ENCODE peak calls at places on chromosome 13, in five cellular contexts. A, F, E, Z and X are unnamed samples.
A peak's percentile ranks its signal among the peaks of the same experiment; 100 is the strongest.

GRCh38 chr13:107203146-107203847 is 635.4 kb upstream of the ARGLU1 start:
- DNase-seq in Z (no peak), F (peak; percentile 56), E (no peak), A (peak; percentile 9), X (peak; percentile 0)

GRCh38 chr13:76647550-76647949 is 238.7 kb downstream of the KCTD12 start:
- DNase-seq in F (no peak), A (no peak), E (no peak), Z (no peak), X (no peak)

GRCh38 chr13:33918199-33918932 is 100.4 kb downstream of the RFC3 start:
- DNase-seq in F (peak; percentile 85), E (peak; percentile 12), Z (no peak), A (peak; percentile 87), X (peak; percentile 85)

GRCh38 chr13:23558675-23559536 is 11.3 kb upstream of the TNFRSF19 start:
- DNase-seq in E (peak; percentile 69), F (peak; percentile 98), Z (no peak), A (peak; percentile 92), X (peak; percentile 93)

GRCh38 chr13:95301135-95301946 is at the start of gene ABCC4:
- DNase-seq in F (peak; percentile 73), E (peak; percentile 69), Z (peak; percentile 58), A (peak; percentile 68), X (peak; percentile 66)

GRCh38 chr13:113406321-113407102 is 42.6 kb upstream of the GRTP1 start:
- DNase-seq in E (no peak), A (no peak), F (no peak), Z (peak; percentile 23), X (no peak)

GRCh38 chr13:104522235-104523072 is 1456.2 kb upstream of the SLC10A2 start:
- DNase-seq in A (no peak), F (no peak), E (no peak), Z (no peak), X (no peak)

GRCh38 chr13:107351305-107351704 is 783.4 kb upstream of the ARGLU1 start:
- DNase-seq in Z (no peak), F (peak; percentile 73), E (no peak), A (peak; percentile 19), X (peak; percentile 28)

GRCh38 chr13:97640236-97640635 is 206.3 kb downstream of the RAP2A start:
- DNase-seq in A (no peak), Z (no peak), E (no peak), F (no peak), X (no peak)

GRCh38 chr13:32537580-32538233 is 888 bp downstream of the N4BP2L2 start:
- DNase-seq in F (peak; percentile 19), E (peak; percentile 39), Z (peak; percentile 43), A (peak; percentile 16), X (peak; percentile 26)

GRCh38 chr13:32047088-32047487 is 15.5 kb downstream of the FRY start:
- DNase-seq in E (no peak), A (no peak), F (no peak), Z (no peak), X (no peak)

GRCh38 chr13:34207872-34208271 is 389.9 kb downstream of the RFC3 start:
- DNase-seq in F (peak; percentile 59), A (peak; percentile 39), E (no peak), Z (no peak), X (peak; percentile 25)

GRCh38 chr13:27483421-27483820 is 33.1 kb upstream of the MTIF3 start:
- DNase-seq in E (no peak), F (no peak), A (no peak), Z (no peak), X (no peak)

GRCh38 chr13:107379398-107380155 is 811.6 kb upstream of the ARGLU1 start:
- DNase-seq in F (no peak), A (no peak), Z (no peak), E (no peak), X (no peak)

GRCh38 chr13:35791191-35791902 is 314.9 kb upstream of the MAB21L1 start:
- DNase-seq in Z (no peak), A (peak; percentile 54), F (peak; percentile 84), E (no peak), X (peak; percentile 68)

GRCh38 chr13:110436786-110437370 is 124.6 kb downstream of the RAB20 start:
- DNase-seq in A (no peak), Z (no peak), F (no peak), E (no peak), X (no peak)

GRCh38 chr13:73599232-73600128 is 534.7 kb downstream of the KLF12 start:
- DNase-seq in Z (no peak), E (no peak), F (no peak), A (no peak), X (no peak)

GRCh38 chr13:103884139-103884723 is 818.0 kb upstream of the SLC10A2 start:
- DNase-seq in E (no peak), F (no peak), Z (no peak), A (no peak), X (no peak)

GRCh38 chr13:97145057-97145456 is 77.1 kb upstream of the MBNL2 start:
- DNase-seq in E (no peak), F (no peak), Z (no peak), A (no peak), X (no peak)

GRCh38 chr13:44989941-44990340 is 603 bp downstream of the GPALPP1 start:
- DNase-seq in Z (no peak), F (no peak), E (no peak), A (peak; percentile 18), X (no peak)

GRCh38 chr13:33006646-33007045 is 9.6 kb upstream of the KL start:
- DNase-seq in F (no peak), Z (no peak), E (no peak), A (no peak), X (no peak)

GRCh38 chr13:67075239-67075638 is 154.9 kb downstream of the PCDH9 start:
- DNase-seq in E (no peak), F (peak; percentile 62), Z (no peak), A (peak; percentile 38), X (peak; percentile 52)

GRCh38 chr13:73737214-73737613 is 397.0 kb downstream of the KLF12 start:
- DNase-seq in A (no peak), F (no peak), E (no peak), Z (no peak), X (no peak)

GRCh38 chr13:98172570-98173405 is 4.3 kb downstream of the RNF113B start:
- DNase-seq in Z (no peak), A (peak; percentile 49), F (peak; percentile 65), E (no peak), X (peak; percentile 41)

GRCh38 chr13:97367016-97367415 is 67.0 kb upstream of the RAP2A start:
- DNase-seq in F (no peak), E (no peak), Z (no peak), A (peak; percentile 79), X (no peak)

GRCh38 chr13:21831654-21832324 is 160.9 kb downstream of the FGF9 start:
- DNase-seq in A (no peak), Z (no peak), F (no peak), E (no peak), X (no peak)

GRCh38 chr13:110232756-110233155 is 74.2 kb downstream of the COL4A1 start:
- DNase-seq in Z (no peak), E (no peak), A (peak; percentile 82), F (peak; percentile 91), X (no peak)

DNA sequence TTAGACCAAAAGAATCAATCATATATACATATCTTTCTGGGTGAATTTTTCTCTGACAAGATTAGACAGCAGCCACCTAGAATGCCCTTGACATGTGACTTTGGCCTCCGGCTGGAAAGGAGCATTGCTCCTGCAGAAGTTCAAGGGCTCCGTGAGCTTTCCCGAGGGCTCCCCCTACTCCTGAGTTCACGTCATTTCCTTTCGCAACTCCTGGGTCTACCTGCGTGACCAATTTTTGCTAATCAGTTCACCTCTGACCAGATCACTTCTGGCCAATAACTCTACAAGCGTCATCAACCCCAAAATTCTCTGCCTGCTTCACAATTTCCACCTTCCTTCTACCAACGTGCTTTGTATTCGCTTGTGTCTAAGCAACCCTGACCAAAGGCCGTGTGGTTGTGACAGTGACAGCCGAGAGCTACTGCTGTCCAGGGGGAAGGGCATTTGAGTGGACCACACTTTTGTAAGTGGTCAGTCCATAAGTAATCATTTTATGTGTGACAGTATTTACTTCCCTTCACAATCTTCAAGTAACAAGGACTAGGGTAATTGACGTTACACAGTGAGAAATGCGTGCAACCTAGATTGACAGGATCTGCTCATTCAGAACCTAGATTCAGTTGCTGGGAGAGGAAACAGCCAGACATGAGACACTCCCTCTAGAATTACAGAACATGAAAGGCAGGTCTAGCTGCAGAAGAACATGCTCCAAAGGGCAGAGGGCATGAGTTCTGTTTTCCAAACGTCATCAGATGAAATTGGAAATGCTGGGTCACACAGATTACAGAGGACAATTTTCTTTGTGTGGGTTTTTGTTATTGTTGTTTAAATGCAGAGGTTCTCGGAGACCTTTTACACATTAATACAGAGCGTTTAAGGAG is 145.9 kb upstream of the SPACA7 start:
- DNase-seq in F (no peak), A (no peak), Z (no peak), E (no peak), X (no peak)
- TF ChIP-seq CTCF in F (no peak), A (no peak), Z (no peak), E (no peak), X (no peak)

DNA sequence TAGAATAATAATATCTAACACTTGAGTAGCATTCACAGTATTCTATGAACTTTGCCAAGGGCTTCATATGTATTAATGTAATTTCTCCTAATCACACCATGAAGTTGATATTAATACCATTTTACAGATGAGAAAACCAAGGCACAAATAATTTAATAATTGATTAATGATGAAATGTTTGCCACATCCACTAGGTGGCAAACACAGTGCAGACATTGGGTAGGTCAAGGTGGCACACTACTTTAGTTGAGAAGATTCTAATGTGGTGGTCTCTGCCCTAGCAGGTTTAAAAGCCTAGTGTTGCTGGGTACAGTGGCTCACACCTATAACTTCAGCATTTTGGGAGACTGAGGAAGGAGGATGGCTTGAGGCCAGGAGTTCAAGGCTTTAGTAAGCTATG is 412.4 kb downstream of the SUCLA2 start:
- DNase-seq in A (no peak), E (no peak), F (no peak), Z (no peak), X (no peak)
- TF ChIP-seq CTCF in A (no peak), E (peak; percentile 10), F (peak; percentile 7), Z (no peak), X (no peak)

DNA sequence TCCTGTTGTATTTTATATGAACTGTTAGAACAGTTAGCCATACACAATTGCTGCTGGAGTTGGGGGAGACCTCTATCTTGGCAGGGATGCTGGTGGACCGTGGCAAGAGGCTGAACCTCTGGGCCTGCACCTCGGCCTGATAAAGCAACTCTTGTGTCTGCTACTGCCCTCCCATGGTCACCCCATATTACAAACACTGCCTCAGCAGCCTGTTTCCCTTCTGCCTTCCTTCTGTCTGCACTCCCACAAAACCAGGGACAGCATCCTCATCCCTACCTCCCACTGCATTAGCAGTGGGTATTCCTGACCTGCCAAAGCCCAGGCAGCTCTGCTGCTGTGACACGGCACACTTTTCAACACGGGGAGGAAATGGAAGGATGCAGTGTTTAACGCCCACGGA is 456.4 kb downstream of the FGF14 start:
- DNase-seq in E (no peak), A (no peak), Z (no peak), F (no peak), X (no peak)
- TF ChIP-seq CTCF in E (no peak), A (no peak), Z (no peak), F (no peak), X (no peak)

DNA sequence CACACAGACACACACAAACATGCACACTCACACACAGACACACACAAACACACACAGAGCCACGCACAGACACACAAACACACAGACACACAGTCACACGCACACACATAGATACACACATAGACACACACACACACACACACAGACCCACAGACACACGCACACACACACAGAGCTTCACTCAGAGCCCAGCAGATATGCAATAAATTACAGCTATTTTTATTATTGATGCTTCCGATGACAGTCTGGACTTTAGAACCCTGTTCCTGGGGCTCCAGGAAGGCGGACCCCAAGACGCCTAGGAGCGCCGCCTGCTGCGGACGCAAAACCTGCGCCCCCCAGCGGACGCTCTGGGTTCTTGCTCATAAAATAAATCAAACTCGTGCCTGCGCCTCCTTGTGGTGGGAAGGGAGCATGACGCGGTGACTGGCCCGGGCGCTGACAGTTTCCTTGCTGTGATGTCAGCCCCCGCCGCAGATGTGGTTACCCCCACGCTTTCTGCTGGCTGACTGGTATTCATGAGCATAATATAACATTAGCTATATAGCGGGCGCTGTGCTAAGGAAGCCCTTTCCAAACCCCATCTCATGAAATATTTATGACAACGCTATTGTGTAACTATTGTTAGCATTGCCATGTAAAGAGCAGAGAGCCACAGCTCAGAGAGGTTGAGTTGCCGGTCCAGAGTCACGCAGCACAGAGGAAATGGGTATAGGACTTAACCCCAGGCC is 64.4 kb upstream of the TM9SF2 start:
- DNase-seq in A (peak; percentile 82), Z (peak; percentile 96), E (peak; percentile 82), F (peak; percentile 91), X (peak; percentile 83)
- TF ChIP-seq CTCF in A (peak; percentile 98), Z (peak; percentile 100), E (peak; percentile 99), F (peak; percentile 96), X (peak; percentile 100)